ENCODE peak calls at places on chromosomes 1 and 21, in nine cellular contexts. One of them, this sample, is unnamed.

GRCh38 chr1:244224487-244225430 is 173.7 kb downstream of the ZBTB18 start:
- DNase-seq in CD8-positive, alpha-beta T cell: no peak
- DNase-seq in left ventricle myocardium inferior: peak; percentile 41
- DNase-seq in Peyer's patch: no peak
- DNase-seq in heart right ventricle: no peak
- DNase-seq in brain microvascular endothelial cell: no peak
- DNase-seq in A673: peak; percentile 75
- DNase-seq in psoas muscle: peak; percentile 44
- DNase-seq in colonic mucosa: no peak
- DNase-seq in this sample: no peak

GRCh38 chr1:10867138-10867721 is 70.8 kb upstream of the CASZ1 start:
- DNase-seq in CD8-positive, alpha-beta T cell: peak; percentile 63
- DNase-seq in left ventricle myocardium inferior: peak; percentile 53
- DNase-seq in Peyer's patch: peak; percentile 80
- DNase-seq in heart right ventricle: peak; percentile 66
- DNase-seq in brain microvascular endothelial cell: peak; percentile 12
- DNase-seq in A673: peak; percentile 69
- DNase-seq in psoas muscle: peak; percentile 72
- DNase-seq in colonic mucosa: peak; percentile 64
- DNase-seq in this sample: peak; percentile 96

GRCh38 chr21:15549671-15550070 is 180.1 kb upstream of the USP25 start:
- DNase-seq in CD8-positive, alpha-beta T cell: no peak
- DNase-seq in left ventricle myocardium inferior: no peak
- DNase-seq in Peyer's patch: no peak
- DNase-seq in heart right ventricle: no peak
- DNase-seq in brain microvascular endothelial cell: peak; percentile 51
- DNase-seq in A673: peak; percentile 8
- DNase-seq in psoas muscle: no peak
- DNase-seq in colonic mucosa: no peak
- DNase-seq in this sample: no peak

GRCh38 chr1:109570414-109570813 is 22.0 kb downstream of the GNAI3 start:
- DNase-seq in CD8-positive, alpha-beta T cell: no peak
- DNase-seq in left ventricle myocardium inferior: no peak
- DNase-seq in Peyer's patch: no peak
- DNase-seq in heart right ventricle: no peak
- DNase-seq in brain microvascular endothelial cell: peak; percentile 46
- DNase-seq in A673: no peak
- DNase-seq in psoas muscle: no peak
- DNase-seq in colonic mucosa: no peak
- DNase-seq in this sample: no peak

GRCh38 chr1:180358649-180359048 is 128.6 kb downstream of the LHX4 start:
- DNase-seq in CD8-positive, alpha-beta T cell: no peak
- DNase-seq in left ventricle myocardium inferior: peak; percentile 21
- DNase-seq in Peyer's patch: no peak
- DNase-seq in heart right ventricle: peak; percentile 30
- DNase-seq in brain microvascular endothelial cell: peak; percentile 25
- DNase-seq in A673: peak; percentile 80
- DNase-seq in psoas muscle: peak; percentile 25
- DNase-seq in colonic mucosa: peak; percentile 22
- DNase-seq in this sample: no peak

GRCh38 chr21:35764586-35764985 is 295.7 kb downstream of the SETD4 start:
- DNase-seq in CD8-positive, alpha-beta T cell: no peak
- DNase-seq in left ventricle myocardium inferior: no peak
- DNase-seq in Peyer's patch: no peak
- DNase-seq in heart right ventricle: no peak
- DNase-seq in brain microvascular endothelial cell: no peak
- DNase-seq in A673: no peak
- DNase-seq in psoas muscle: no peak
- DNase-seq in colonic mucosa: no peak
- DNase-seq in this sample: no peak

GRCh38 chr1:61641578-61642336 is 83.2 kb downstream of the TM2D1 start:
- DNase-seq in CD8-positive, alpha-beta T cell: peak; percentile 66
- DNase-seq in left ventricle myocardium inferior: peak; percentile 78
- DNase-seq in Peyer's patch: peak; percentile 60
- DNase-seq in heart right ventricle: peak; percentile 79
- DNase-seq in brain microvascular endothelial cell: peak; percentile 62
- DNase-seq in A673: peak; percentile 70
- DNase-seq in psoas muscle: peak; percentile 73
- DNase-seq in colonic mucosa: peak; percentile 68
- DNase-seq in this sample: peak; percentile 85

GRCh38 chr1:94105957-94106529 is 14.9 kb downstream of the ABCA4 start:
- DNase-seq in CD8-positive, alpha-beta T cell: no peak
- DNase-seq in left ventricle myocardium inferior: no peak
- DNase-seq in Peyer's patch: no peak
- DNase-seq in heart right ventricle: no peak
- DNase-seq in brain microvascular endothelial cell: no peak
- DNase-seq in A673: peak; percentile 52
- DNase-seq in psoas muscle: no peak
- DNase-seq in colonic mucosa: no peak
- DNase-seq in this sample: no peak

GRCh38 chr21:28436286-28436932 is 556.3 kb downstream of the LTN1 start:
- DNase-seq in CD8-positive, alpha-beta T cell: no peak
- DNase-seq in left ventricle myocardium inferior: no peak
- DNase-seq in Peyer's patch: no peak
- DNase-seq in heart right ventricle: no peak
- DNase-seq in brain microvascular endothelial cell: peak; percentile 37
- DNase-seq in A673: no peak
- DNase-seq in psoas muscle: no peak
- DNase-seq in colonic mucosa: no peak
- DNase-seq in this sample: no peak

GRCh38 chr1:223208164-223209075 is 65.4 kb upstream of the TLR5 start:
- DNase-seq in CD8-positive, alpha-beta T cell: no peak
- DNase-seq in left ventricle myocardium inferior: no peak
- DNase-seq in Peyer's patch: no peak
- DNase-seq in heart right ventricle: no peak
- DNase-seq in brain microvascular endothelial cell: no peak
- DNase-seq in A673: no peak
- DNase-seq in psoas muscle: no peak
- DNase-seq in colonic mucosa: no peak
- DNase-seq in this sample: no peak

GRCh38 chr21:16072692-16073091 is 342.9 kb downstream of the USP25 start:
- DNase-seq in CD8-positive, alpha-beta T cell: no peak
- DNase-seq in left ventricle myocardium inferior: no peak
- DNase-seq in Peyer's patch: no peak
- DNase-seq in heart right ventricle: no peak
- DNase-seq in brain microvascular endothelial cell: peak; percentile 74
- DNase-seq in A673: peak; percentile 60
- DNase-seq in psoas muscle: no peak
- DNase-seq in colonic mucosa: no peak
- DNase-seq in this sample: no peak

DNA sequence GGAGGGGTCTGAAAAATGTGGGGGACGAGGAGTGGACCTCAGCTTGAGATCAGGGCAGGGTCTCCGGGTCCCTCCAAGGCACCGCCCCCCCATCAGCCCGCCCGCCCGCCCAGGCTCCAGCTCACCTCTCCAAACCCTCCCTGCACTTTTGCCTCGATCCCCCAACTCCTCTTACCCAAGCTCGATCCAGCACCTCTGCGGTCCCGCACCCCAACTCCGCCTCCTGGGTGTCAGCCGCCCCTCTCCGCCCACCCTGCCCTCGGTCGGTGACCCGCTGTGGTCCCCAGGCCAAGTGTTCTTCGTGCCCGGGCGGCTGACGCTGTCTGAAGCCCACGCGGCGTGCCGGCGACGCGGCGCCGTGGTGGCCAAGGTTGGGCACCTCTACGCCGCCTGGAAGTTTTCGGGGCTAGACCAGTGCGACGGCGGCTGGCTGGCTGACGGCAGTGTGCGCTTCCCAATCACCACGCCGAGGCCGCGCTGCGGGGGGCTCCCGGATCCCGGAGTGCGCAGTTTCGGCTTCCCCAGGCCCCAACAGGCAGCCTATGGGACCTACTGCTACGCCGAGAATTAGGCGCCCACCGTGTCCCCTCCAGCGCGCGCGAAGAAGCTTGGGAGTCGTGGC is 5.7 kb downstream of the HAPLN2 start:
- DNase-seq in CD8-positive, alpha-beta T cell: no peak
- DNase-seq in left ventricle myocardium inferior: no peak
- DNase-seq in Peyer's patch: no peak
- DNase-seq in heart right ventricle: peak; percentile 23
- DNase-seq in brain microvascular endothelial cell: no peak
- DNase-seq in A673: no peak
- DNase-seq in psoas muscle: no peak
- DNase-seq in colonic mucosa: no peak
- DNase-seq in this sample: peak; percentile 78
- H3K27me3 ChIP-seq in CD8-positive, alpha-beta T cell: peaks cover 33% of the 10 kb centered on the region
- H3K27me3 ChIP-seq in left ventricle myocardium inferior: peaks cover 76% of the 10 kb centered on the region
- H3K27me3 ChIP-seq in Peyer's patch: no peaks in the 10 kb centered on the region
- H3K27me3 ChIP-seq in heart right ventricle: peaks cover 65% of the 10 kb centered on the region
- H3K27me3 ChIP-seq in brain microvascular endothelial cell: peaks cover 38% of the 10 kb centered on the region
- H3K27me3 ChIP-seq in A673: peaks cover 58% of the 10 kb centered on the region
- H3K27me3 ChIP-seq in psoas muscle: peaks cover 16% of the 10 kb centered on the region
- H3K27me3 ChIP-seq in colonic mucosa: peaks cover 42% of the 10 kb centered on the region
- H3K27me3 ChIP-seq in this sample: peaks cover 62% of the 10 kb centered on the region

GRCh38 chr1:154407866-154408777 is 3.0 kb downstream of the IL6R start:
- DNase-seq in CD8-positive, alpha-beta T cell: no peak
- DNase-seq in left ventricle myocardium inferior: no peak
- DNase-seq in Peyer's patch: no peak
- DNase-seq in heart right ventricle: no peak
- DNase-seq in brain microvascular endothelial cell: no peak
- DNase-seq in A673: no peak
- DNase-seq in psoas muscle: no peak
- DNase-seq in colonic mucosa: peak; percentile 19
- DNase-seq in this sample: no peak
- H3K4me3 ChIP-seq in CD8-positive, alpha-beta T cell: peak overlapping the region; percentile 48
- H3K4me3 ChIP-seq in left ventricle myocardium inferior: peak overlapping the region; percentile 88
- H3K4me3 ChIP-seq in Peyer's patch: peak overlapping the region; percentile 76
- H3K4me3 ChIP-seq in heart right ventricle: peak overlapping the region; percentile 63
- H3K4me3 ChIP-seq in brain microvascular endothelial cell: no peak overlapping the region
- H3K4me3 ChIP-seq in A673: no peak overlapping the region
- H3K4me3 ChIP-seq in psoas muscle: peak overlapping the region; percentile 98
- H3K4me3 ChIP-seq in colonic mucosa: no peak overlapping the region
- H3K4me3 ChIP-seq in this sample: no peak overlapping the region

DNA sequence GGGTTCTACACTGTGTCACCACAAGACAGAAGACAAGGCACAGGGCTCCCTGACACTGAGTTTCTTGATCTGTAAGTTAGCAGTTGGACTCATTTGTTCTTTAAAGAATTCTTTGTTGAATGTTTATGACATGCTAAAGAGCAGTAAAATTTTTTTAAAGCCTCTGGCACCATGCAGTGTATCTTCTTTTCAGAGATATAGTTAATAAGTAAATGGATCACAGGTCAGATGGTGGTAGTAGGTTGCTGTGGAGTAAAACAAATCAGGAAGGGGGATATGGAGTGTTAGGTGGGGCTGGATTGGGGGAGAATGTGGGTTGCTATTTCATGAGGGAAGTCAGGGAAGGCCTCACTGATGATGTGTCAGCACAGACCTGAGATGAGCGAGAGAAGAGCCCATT is 2.0 kb downstream of the CLCA4 start:
- DNase-seq in CD8-positive, alpha-beta T cell: no peak
- DNase-seq in left ventricle myocardium inferior: no peak
- DNase-seq in Peyer's patch: no peak
- DNase-seq in heart right ventricle: no peak
- DNase-seq in brain microvascular endothelial cell: no peak
- DNase-seq in A673: no peak
- DNase-seq in psoas muscle: no peak
- DNase-seq in colonic mucosa: no peak
- DNase-seq in this sample: no peak
- H3K27me3 ChIP-seq in CD8-positive, alpha-beta T cell: no peaks in the 10 kb centered on the region
- H3K27me3 ChIP-seq in left ventricle myocardium inferior: no peaks in the 10 kb centered on the region
- H3K27me3 ChIP-seq in Peyer's patch: no peaks in the 10 kb centered on the region
- H3K27me3 ChIP-seq in heart right ventricle: no peaks in the 10 kb centered on the region
- H3K27me3 ChIP-seq in brain microvascular endothelial cell: no peaks in the 10 kb centered on the region
- H3K27me3 ChIP-seq in A673: no peaks in the 10 kb centered on the region
- H3K27me3 ChIP-seq in psoas muscle: no peaks in the 10 kb centered on the region
- H3K27me3 ChIP-seq in colonic mucosa: no peaks in the 10 kb centered on the region
- H3K27me3 ChIP-seq in this sample: no peaks in the 10 kb centered on the region

GRCh38 chr1:224454337-224455055 is 19.9 kb upstream of the WDR26 start:
- DNase-seq in CD8-positive, alpha-beta T cell: no peak
- DNase-seq in left ventricle myocardium inferior: no peak
- DNase-seq in Peyer's patch: peak; percentile 53
- DNase-seq in heart right ventricle: no peak
- DNase-seq in brain microvascular endothelial cell: no peak
- DNase-seq in A673: no peak
- DNase-seq in psoas muscle: no peak
- DNase-seq in colonic mucosa: peak; percentile 80
- DNase-seq in this sample: no peak
- H3K4me3 ChIP-seq in CD8-positive, alpha-beta T cell: no peak overlapping the region
- H3K4me3 ChIP-seq in left ventricle myocardium inferior: no peak overlapping the region
- H3K4me3 ChIP-seq in Peyer's patch: no peak overlapping the region
- H3K4me3 ChIP-seq in heart right ventricle: no peak overlapping the region
- H3K4me3 ChIP-seq in brain microvascular endothelial cell: no peak overlapping the region
- H3K4me3 ChIP-seq in A673: no peak overlapping the region
- H3K4me3 ChIP-seq in psoas muscle: no peak overlapping the region
- H3K4me3 ChIP-seq in colonic mucosa: peak overlapping the region; percentile 2
- H3K4me3 ChIP-seq in this sample: no peak overlapping the region

GRCh38 chr1:42318601-42319000 is 16.4 kb downstream of the FOXJ3 start:
- DNase-seq in CD8-positive, alpha-beta T cell: no peak
- DNase-seq in left ventricle myocardium inferior: no peak
- DNase-seq in Peyer's patch: no peak
- DNase-seq in heart right ventricle: no peak
- DNase-seq in brain microvascular endothelial cell: no peak
- DNase-seq in A673: no peak
- DNase-seq in psoas muscle: no peak
- DNase-seq in colonic mucosa: no peak
- DNase-seq in this sample: no peak
- H3K27me3 ChIP-seq in CD8-positive, alpha-beta T cell: no peaks in the 10 kb centered on the region
- H3K27me3 ChIP-seq in left ventricle myocardium inferior: no peaks in the 10 kb centered on the region
- H3K27me3 ChIP-seq in Peyer's patch: no peaks in the 10 kb centered on the region
- H3K27me3 ChIP-seq in heart right ventricle: no peaks in the 10 kb centered on the region
- H3K27me3 ChIP-seq in brain microvascular endothelial cell: no peaks in the 10 kb centered on the region
- H3K27me3 ChIP-seq in A673: no peaks in the 10 kb centered on the region
- H3K27me3 ChIP-seq in psoas muscle: no peaks in the 10 kb centered on the region
- H3K27me3 ChIP-seq in colonic mucosa: no peaks in the 10 kb centered on the region
- H3K27me3 ChIP-seq in this sample: no peaks in the 10 kb centered on the region